ENCODE peak calls at places on chromosomes 3 and 15, in four cellular contexts. G, S, T and Y are unnamed samples.

GRCh38 chr3:73508330-73508954 is 116.3 kb downstream of the PDZRN3 start:
- DNase-seq in G (no peak), S (peak; percentile 51), T (peak; percentile 41), Y (no peak)

GRCh38 chr3:160641675-160642330 is 35.2 kb upstream of the ARL14 start:
- DNase-seq in G (no peak), S (no peak), T (no peak), Y (no peak)

GRCh38 chr3:154886437-154886836 is 193.7 kb upstream of the MME start:
- DNase-seq in G (no peak), S (peak; percentile 2), T (no peak), Y (no peak)

GRCh38 chr15:40591310-40591845 is 2.7 kb upstream of the KNL1 start:
- DNase-seq in G (peak; percentile 53), S (no peak), T (peak; percentile 25), Y (no peak)

GRCh38 chr3:184491867-184492615 is 69.5 kb upstream of the EPHB3 start:
- DNase-seq in G (no peak), S (no peak), T (no peak), Y (no peak)

GRCh38 chr3:159416854-159417253 is 571.8 kb upstream of the IL12A start:
- DNase-seq in G (no peak), S (no peak), T (no peak), Y (no peak)

GRCh38 chr3:47847801-47848518 is 45.0 kb downstream of the DHX30 start:
- DNase-seq in G (no peak), S (no peak), T (no peak), Y (no peak)

GRCh38 chr15:39413558-39413957 is 167.3 kb upstream of the THBS1 start:
- DNase-seq in G (no peak), S (no peak), T (no peak), Y (peak; percentile 25)

GRCh38 chr3:277873-278272 is 81.3 kb downstream of the CHL1 start:
- DNase-seq in G (no peak), S (no peak), T (no peak), Y (no peak)

GRCh38 chr15:76206325-76206976 is 104.8 kb downstream of the ETFA start:
- DNase-seq in G (no peak), S (peak; percentile 88), T (no peak), Y (no peak)

GRCh38 chr15:100762913-100763627 is 116.6 kb upstream of the ALDH1A3 start:
- DNase-seq in G (no peak), S (peak; percentile 4), T (no peak), Y (no peak)

GRCh38 chr15:100340721-100341661 is 784 bp downstream of the ADAMTS17 start:
- DNase-seq in G (no peak), S (peak; percentile 60), T (no peak), Y (no peak)

GRCh38 chr3:73954506-73954905 is 329.8 kb upstream of the PDZRN3 start:
- DNase-seq in G (no peak), S (no peak), T (no peak), Y (no peak)

GRCh38 chr3:14440531-14441239 is 38.3 kb downstream of the SLC6A6 start:
- DNase-seq in G (no peak), S (peak; percentile 88), T (no peak), Y (no peak)

GRCh38 chr15:56149071-56149470 is 94.6 kb downstream of the RFX7 start:
- DNase-seq in G (no peak), S (no peak), T (no peak), Y (no peak)

GRCh38 chr3:106113747-106114146 is 244.9 kb upstream of the CBLB start:
- DNase-seq in G (no peak), S (no peak), T (no peak), Y (no peak)

GRCh38 chr15:66165856-66166255 is 87.7 kb downstream of the MEGF11 start:
- DNase-seq in G (no peak), S (peak; percentile 61), T (no peak), Y (no peak)

GRCh38 chr15:99556010-99556409 is 9.8 kb upstream of the MEF2A start:
- DNase-seq in G (no peak), S (peak; percentile 21), T (no peak), Y (no peak)

GRCh38 chr3:62888180-62888579 is 13.0 kb upstream of the CADPS start:
- DNase-seq in G (peak; percentile 62), S (no peak), T (no peak), Y (no peak)
- TF ChIP-seq NRF1 in G (no peak), S (no peak), T (no peak), Y (no peak)

DNA sequence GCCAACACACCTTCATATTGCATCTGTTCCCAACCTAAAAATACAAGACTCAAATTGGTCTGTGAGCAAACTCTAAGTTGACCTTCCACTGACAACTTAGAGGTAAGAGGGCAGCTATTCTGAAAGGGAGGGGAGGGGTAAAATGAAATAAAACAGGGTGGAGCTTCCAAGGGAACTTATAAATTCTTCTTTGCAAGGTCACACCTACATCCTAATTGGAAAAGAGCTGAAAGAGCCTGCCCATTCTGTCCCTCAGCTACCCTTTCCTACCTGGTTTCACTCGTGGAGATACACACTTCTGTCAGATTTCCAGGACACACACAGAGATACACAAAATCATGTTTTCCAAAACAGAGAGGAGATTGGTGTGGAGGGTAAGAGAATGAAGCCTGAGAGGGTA is 1.0 kb downstream of the ILDR1 start:
- DNase-seq in G (no peak), S (no peak), T (no peak), Y (no peak)
- TF ChIP-seq NRF1 in G (no peak), S (no peak), T (no peak), Y (no peak)

GRCh38 chr15:74826911-74827310 is 484 bp downstream of the CPLX3 start:
- DNase-seq in G (no peak), S (peak; percentile 47), T (no peak), Y (no peak)

GRCh38 chr15:74824976-74825375 is 1.5 kb upstream of the CPLX3 start:
- DNase-seq in G (no peak), S (no peak), T (no peak), Y (no peak)

GRCh38 chr15:74827632-74828031 is 1.2 kb downstream of the CPLX3 start:
- DNase-seq in G (no peak), S (no peak), T (no peak), Y (no peak)

GRCh38 chr15:74825895-74826294 is 532 bp upstream of the CPLX3 start:
- DNase-seq in G (no peak), S (no peak), T (no peak), Y (no peak)

GRCh38 chr15:74826372-74826819 is at the start of gene CPLX3:
- DNase-seq in G (peak; percentile 84), S (peak; percentile 62), T (peak; percentile 87), Y (no peak)
- TF ChIP-seq NRF1 in G (no peak), S (no peak), T (no peak), Y (no peak)

DNA sequence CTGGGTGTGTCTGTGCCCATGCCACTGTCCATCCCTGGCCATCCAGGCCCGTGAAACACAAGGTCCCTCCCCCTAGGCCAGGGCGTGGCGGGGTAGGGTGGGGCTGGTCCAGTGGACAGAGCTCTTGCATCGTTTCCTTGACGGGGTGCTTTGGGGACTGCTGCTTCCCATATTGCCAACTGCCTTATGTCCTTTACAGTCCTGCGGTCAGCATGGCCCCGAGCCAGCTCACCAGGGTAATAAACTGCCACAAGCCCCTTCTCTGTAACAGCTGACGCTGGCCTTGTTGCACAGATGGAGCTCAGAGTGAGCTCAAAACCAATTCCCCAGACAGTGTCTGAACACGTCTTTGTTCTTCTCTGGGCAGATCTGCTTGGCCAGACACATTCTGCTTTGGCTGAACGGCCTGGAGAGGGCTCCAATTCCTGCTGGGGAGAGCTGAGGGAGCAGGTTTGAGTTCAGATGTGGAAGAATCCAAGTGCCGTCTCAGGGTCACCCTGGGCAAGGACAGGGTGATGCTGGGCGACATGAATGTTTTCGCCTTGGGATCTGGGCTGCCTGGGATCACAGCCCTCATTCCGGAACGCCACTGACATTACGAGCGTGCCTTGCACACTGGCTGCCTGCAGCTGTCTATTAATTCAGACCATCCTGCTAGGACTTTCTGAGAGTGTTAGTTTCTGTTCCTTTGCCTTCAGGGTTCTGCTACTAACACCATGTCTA is 51.5 kb downstream of the RGMA start:
- DNase-seq in G (no peak), S (peak; percentile 34), T (peak; percentile 34), Y (no peak)
- TF ChIP-seq NRF1 in G (no peak), S (no peak), T (no peak), Y (no peak)

DNA sequence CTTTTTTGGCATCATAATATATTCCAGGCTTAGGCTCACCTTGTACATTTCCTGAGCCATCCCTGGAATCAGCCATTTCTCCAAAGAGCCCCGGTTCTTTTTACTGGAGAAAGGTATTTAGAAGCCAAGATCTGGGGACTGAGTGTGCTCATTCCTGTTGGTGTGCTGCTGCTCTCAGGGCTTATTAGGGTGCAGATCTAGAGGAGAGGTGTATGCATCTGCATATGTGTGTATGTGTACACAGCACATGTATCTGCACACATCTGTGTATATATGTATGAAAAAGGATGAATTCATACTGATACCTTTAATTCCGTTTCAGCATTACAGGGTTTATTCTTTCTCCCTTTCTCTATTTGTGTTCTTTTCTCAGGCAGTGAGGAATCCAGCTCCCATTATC is 162.1 kb upstream of the BHLHE40 start:
- DNase-seq in G (no peak), S (no peak), T (no peak), Y (no peak)
- TF ChIP-seq NRF1 in G (no peak), S (no peak), T (no peak), Y (no peak)

DNA sequence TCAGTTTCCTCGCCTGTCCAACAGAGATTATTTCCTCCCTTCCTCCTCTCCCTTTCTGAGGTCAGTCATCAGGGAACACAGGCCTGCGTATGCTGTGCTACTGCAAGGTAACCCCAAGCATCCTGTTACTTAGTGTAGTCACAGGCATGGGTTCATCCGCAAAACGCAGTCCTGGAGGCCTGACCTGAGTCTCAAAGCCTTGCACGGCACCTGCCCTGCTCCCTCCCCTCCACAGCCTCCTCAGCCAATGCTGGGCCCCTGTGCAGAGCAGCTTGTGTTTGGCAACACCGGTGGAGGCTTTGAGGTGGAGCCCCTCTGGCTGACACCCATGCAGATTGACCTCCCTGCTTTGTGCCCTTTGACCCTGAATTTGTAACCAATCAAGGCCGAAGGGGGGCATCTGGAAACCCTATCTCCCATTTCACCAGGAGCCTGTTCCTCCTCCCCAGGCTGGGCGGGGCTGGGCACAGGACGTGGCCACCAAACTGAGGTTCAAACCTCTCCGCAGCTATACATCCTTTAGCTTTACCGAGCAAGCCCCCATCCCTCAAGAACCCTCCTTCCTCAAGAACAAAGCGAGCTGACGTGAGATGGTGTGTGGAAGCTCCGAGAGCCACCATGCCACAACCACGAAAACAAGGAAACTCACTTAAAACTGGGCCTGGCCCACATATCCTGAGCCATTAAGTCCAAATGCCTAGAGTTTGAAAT is 21.5 kb downstream of the TKT start:
- DNase-seq in G (no peak), S (no peak), T (no peak), Y (no peak)
- TF ChIP-seq NRF1 in G (no peak), S (no peak), T (no peak), Y (no peak)

DNA sequence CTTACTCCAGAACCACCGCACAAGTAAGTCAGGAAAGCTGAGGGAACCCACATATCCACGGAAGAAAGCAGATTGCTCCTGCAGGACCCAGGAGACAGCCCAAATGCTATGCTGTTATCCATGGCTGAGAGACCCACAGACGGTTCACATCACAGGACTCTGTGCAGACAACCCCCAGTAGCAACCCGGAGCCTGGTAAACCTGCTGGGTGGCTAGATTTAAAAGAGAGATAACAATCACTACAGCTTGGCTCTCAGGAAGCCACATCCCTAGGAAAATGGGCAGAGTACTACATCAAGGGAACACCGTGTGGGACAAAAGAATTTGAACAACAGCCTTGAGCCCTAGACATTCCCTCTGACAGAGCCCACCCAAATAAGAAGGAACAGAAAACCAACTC is 13.8 kb upstream of the TRIM42 start:
- DNase-seq in G (no peak), S (no peak), T (no peak), Y (no peak)
- TF ChIP-seq NRF1 in G (no peak), S (no peak), T (no peak), Y (no peak)

DNA sequence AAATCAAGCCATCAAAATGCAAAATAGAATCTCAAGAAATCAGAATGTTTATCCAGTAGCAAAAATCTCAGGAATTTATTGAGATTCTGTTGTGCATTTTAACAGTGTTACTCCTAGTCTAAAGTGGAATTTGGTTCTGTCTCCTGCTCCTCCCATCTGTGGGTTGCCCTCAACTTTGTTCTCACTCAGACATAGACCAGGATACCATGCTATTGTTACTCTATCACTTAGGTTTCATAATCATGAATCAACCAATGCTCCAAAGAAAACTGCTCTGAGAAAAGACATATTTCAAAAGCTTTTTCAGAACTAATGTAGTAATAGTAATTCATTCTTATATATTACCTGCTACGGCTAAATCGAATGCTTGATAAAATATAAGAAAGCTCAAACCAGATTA is 274.7 kb downstream of the RBMS3 start:
- DNase-seq in G (no peak), S (no peak), T (no peak), Y (no peak)
- TF ChIP-seq NRF1 in G (no peak), S (no peak), T (no peak), Y (no peak)